ENCODE peak calls at places on chromosome X, in eight cellular contexts. L, P, Q, R, A, E, V and N are unnamed samples.

GRCh38 chrX:45889471-45889870 is 655.8 kb downstream of the ZNF674 start:
- DNase-seq in L (peak; percentile 53), P (no peak), Q (peak; percentile 1), R (no peak), A (no peak), E (no peak), V (no peak), N (no peak)

GRCh38 chrX:69428216-69428615 is 75.9 kb upstream of the NALF2 start:
- DNase-seq in L (no peak), P (no peak), Q (no peak), R (no peak), A (no peak), E (no peak), V (no peak), N (no peak)

GRCh38 chrX:16828126-16828908 is 41.8 kb downstream of the RBBP7 start:
- DNase-seq in L (peak; percentile 60), P (no peak), Q (peak; percentile 36), R (peak; percentile 92), A (no peak), E (no peak), V (no peak), N (no peak)

GRCh38 chrX:79270401-79270800 is 96.7 kb downstream of the ITM2A start:
- DNase-seq in L (no peak), P (peak; percentile 59), Q (peak; percentile 1), R (peak; percentile 74), A (peak; percentile 47), E (peak; percentile 73), V (peak; percentile 52), N (no peak)

GRCh38 chrX:14753436-14753835 is 119.4 kb downstream of the FANCB start:
- DNase-seq in L (no peak), P (peak; percentile 68), Q (no peak), R (no peak), A (no peak), E (no peak), V (no peak), N (no peak)

GRCh38 chrX:11137543-11138139 is 26.5 kb downstream of the HCCS start:
- DNase-seq in L (peak; percentile 44), P (peak; percentile 4), Q (peak; percentile 23), R (peak; percentile 67), A (no peak), E (no peak), V (no peak), N (no peak)

GRCh38 chrX:41180194-41180902 is 95.1 kb downstream of the USP9X start:
- DNase-seq in L (peak; percentile 61), P (peak; percentile 65), Q (peak; percentile 73), R (peak; percentile 71), A (peak; percentile 5), E (peak; percentile 42), V (peak; percentile 61), N (no peak)

GRCh38 chrX:119654112-119654531 is 38.8 kb downstream of the SEPTIN6 start:
- DNase-seq in L (peak; percentile 43), P (peak; percentile 51), Q (no peak), R (peak; percentile 83), A (no peak), E (peak; percentile 37), V (no peak), N (no peak)

GRCh38 chrX:45515262-45516215 is 314.9 kb upstream of the DIPK2B start:
- DNase-seq in L (peak; percentile 94), P (peak; percentile 36), Q (peak; percentile 95), R (peak; percentile 87), A (peak; percentile 2), E (peak; percentile 14), V (peak; percentile 82), N (peak; percentile 71)

GRCh38 chrX:137031517-137032377 is 2.0 kb downstream of the GPR101 start:
- DNase-seq in L (peak; percentile 55), P (peak; percentile 58), Q (peak; percentile 5), R (peak; percentile 49), A (peak; percentile 9), E (peak; percentile 28), V (no peak), N (no peak)

GRCh38 chrX:53476371-53476770 is 42.2 kb upstream of the HSD17B10 start:
- DNase-seq in L (peak; percentile 81), P (no peak), Q (peak; percentile 11), R (no peak), A (no peak), E (no peak), V (no peak), N (no peak)

GRCh38 chrX:153460826-153461225 is 9.6 kb downstream of the HAUS7 start:
- DNase-seq in L (peak; percentile 56), P (peak; percentile 67), Q (peak; percentile 62), R (peak; percentile 57), A (peak; percentile 12), E (no peak), V (peak; percentile 65), N (no peak)

GRCh38 chrX:69018416-69019072 is 146.7 kb downstream of the PJA1 start:
- DNase-seq in L (no peak), P (no peak), Q (no peak), R (peak; percentile 25), A (no peak), E (no peak), V (no peak), N (no peak)

GRCh38 chrX:123731258-123731986 is 1.4 kb downstream of the THOC2 start:
- DNase-seq in L (peak; percentile 60), P (peak; percentile 33), Q (no peak), R (peak; percentile 54), A (no peak), E (no peak), V (no peak), N (no peak)

GRCh38 chrX:131677655-131678628 is 134.1 kb downstream of the OR13H1 start:
- DNase-seq in L (peak; percentile 41), P (peak; percentile 54), Q (peak; percentile 38), R (peak; percentile 23), A (no peak), E (peak; percentile 5), V (peak; percentile 54), N (no peak)

GRCh38 chrX:68175569-68175968 is 257.7 kb downstream of the OPHN1 start:
- DNase-seq in L (peak; percentile 64), P (no peak), Q (no peak), R (peak; percentile 30), A (no peak), E (no peak), V (no peak), N (no peak)

GRCh38 chrX:103157511-103158316 is 57.2 kb upstream of the BEX4 start:
- DNase-seq in L (peak; percentile 52), P (peak; percentile 49), Q (peak; percentile 23), R (peak; percentile 72), A (no peak), E (no peak), V (no peak), N (no peak)

GRCh38 chrX:108268434-108269080 is 169.7 kb downstream of the COL4A6 start:
- DNase-seq in L (peak; percentile 5), P (no peak), Q (no peak), R (no peak), A (no peak), E (no peak), V (no peak), N (no peak)

DNA sequence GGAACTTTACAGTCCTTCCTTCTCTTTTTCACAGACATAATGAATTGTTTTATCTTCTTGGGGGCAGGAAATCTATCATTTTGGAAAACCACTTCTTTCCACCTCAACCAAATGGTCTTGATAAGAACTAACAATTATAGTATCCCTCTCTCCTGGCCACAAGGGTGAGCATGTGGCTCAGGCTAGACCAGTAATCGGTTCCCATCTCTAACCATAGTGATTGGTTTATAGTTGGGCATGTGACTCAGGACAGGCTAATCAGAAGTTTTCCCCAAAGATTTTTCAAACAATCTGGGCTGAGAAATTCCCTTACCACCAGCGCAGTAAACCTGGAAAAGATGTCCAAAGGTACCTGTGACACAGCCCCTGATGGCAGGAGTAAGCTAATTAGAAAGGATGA is 4.0 kb upstream of the CXorf66 start:
- DNase-seq in L (no peak), P (peak; percentile 28), Q (peak; percentile 5), R (no peak), A (no peak), E (no peak), V (no peak), N (no peak)
- H3K27ac ChIP-seq in L (no peak overlapping the region), P (no peak overlapping the region), Q (no peak overlapping the region), R (no peak overlapping the region), A (no peak overlapping the region), E (no peak overlapping the region), V (no peak overlapping the region), N (no peak overlapping the region)

DNA sequence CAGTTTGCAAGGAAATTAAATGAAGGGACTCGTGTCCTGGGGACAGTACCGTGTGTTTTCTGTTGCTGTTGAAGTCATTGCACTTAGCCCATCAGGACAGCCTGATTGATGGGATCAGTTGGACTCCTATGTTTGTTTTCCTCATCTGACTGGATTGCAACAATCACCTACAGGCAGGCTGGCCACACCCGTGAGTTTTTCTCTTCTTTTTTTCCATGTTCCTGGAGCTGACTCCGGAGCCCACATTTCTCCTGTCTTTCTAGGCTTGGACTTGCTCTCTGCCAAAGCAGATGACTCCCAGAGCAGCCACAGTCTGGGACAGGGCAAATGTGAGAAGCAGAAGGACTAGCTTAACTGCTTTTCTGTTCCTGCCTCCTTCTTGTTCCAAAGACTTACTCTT is 38.1 kb downstream of the RTL9 start:
- DNase-seq in L (peak; percentile 33), P (no peak), Q (no peak), R (no peak), A (no peak), E (no peak), V (no peak), N (no peak)
- H3K27ac ChIP-seq in L (peak overlapping the region; percentile 12), P (no peak overlapping the region), Q (peak overlapping the region; percentile 52), R (no peak overlapping the region), A (no peak overlapping the region), E (no peak overlapping the region), V (no peak overlapping the region), N (no peak overlapping the region)

GRCh38 chrX:70476166-70476933 is 31.7 kb downstream of the DLG3 start:
- DNase-seq in L (no peak), P (peak; percentile 8), Q (no peak), R (no peak), A (no peak), E (no peak), V (no peak), N (no peak)
- H3K27ac ChIP-seq in L (no peak overlapping the region), P (no peak overlapping the region), Q (peak overlapping the region; percentile 61), R (peak overlapping the region; percentile 86), A (no peak overlapping the region), E (no peak overlapping the region), V (no peak overlapping the region), N (peak overlapping the region; percentile 66)

DNA sequence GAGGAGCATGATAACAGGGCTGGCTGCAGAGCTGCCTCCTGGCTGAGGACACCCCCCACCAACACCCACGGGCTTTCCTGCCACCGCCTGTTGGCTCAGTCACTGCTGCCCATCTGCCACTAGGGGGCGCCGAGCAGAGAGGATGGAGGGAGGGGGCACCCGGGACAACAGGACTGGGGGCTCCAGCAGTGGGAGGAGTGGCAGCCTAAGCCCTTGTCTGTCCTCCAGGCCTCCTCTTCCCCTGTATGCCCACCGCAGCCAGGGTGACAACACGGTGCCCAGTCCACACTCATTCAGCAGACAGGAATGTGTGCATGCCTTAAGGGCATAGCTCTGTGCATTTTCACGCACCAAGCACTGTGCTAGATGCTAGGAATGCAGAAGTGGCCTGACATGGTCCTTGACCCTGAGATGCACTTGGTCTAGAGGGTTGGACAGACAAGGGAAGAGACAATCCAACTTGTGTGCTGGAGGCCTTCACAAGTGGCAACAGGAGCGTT is 149.9 kb downstream of the AMMECR1 start:
- DNase-seq in L (peak; percentile 45), P (peak; percentile 62), Q (peak; percentile 32), R (peak; percentile 32), A (peak; percentile 35), E (peak; percentile 24), V (no peak), N (no peak)
- H3K27ac ChIP-seq in L (peak overlapping the region; percentile 79), P (no peak overlapping the region), Q (peak overlapping the region; percentile 38), R (no peak overlapping the region), A (no peak overlapping the region), E (no peak overlapping the region), V (no peak overlapping the region), N (no peak overlapping the region)